ENCODE peak calls at places on chromosome 21, in ten cellular contexts. O, W, Q, J, P, K, M, S, A and R are unnamed samples.

GRCh38 chr21:32994305-32994704 is 31.4 kb upstream of the OLIG2 start:
- DNase-seq in S (no peak), A (peak; percentile 40), O (no peak), P (peak; percentile 12), J (no peak), M (no peak), K (peak; percentile 56), Q (no peak), W (no peak), R (peak; percentile 21)

GRCh38 chr21:17818158-17819113 is 720 bp downstream of the C21orf91 start:
- DNase-seq in J (peak; percentile 53), P (peak; percentile 65), K (peak; percentile 29), A (peak; percentile 71), M (peak; percentile 72), W (no peak), O (peak; percentile 11), S (peak; percentile 48), Q (peak; percentile 86), R (peak; percentile 46)

GRCh38 chr21:39863111-39863510 is 4.1 kb upstream of the PCP4 start:
- DNase-seq in J (no peak), M (no peak), K (no peak), O (no peak), P (no peak), Q (no peak), S (no peak), A (no peak), W (no peak), R (peak; percentile 7)

GRCh38 chr21:26761174-26761915 is 83.9 kb downstream of the ADAMTS1 start:
- DNase-seq in Q (no peak), S (no peak), O (no peak), P (no peak), M (no peak), K (no peak), W (no peak), J (no peak), A (no peak), R (no peak)

GRCh38 chr21:16418211-16418610 is 688.4 kb downstream of the USP25 start:
- DNase-seq in W (no peak), P (no peak), M (no peak), J (no peak), Q (no peak), S (no peak), O (no peak), A (peak; percentile 70), K (no peak), R (no peak)

GRCh38 chr21:43881283-43881682 is 16.3 kb downstream of the AGPAT3 start:
- DNase-seq in J (no peak), Q (no peak), K (no peak), O (no peak), S (no peak), W (no peak), M (no peak), P (no peak), A (no peak), R (no peak)

GRCh38 chr21:26849428-26850115 is 4.4 kb upstream of the ADAMTS1 start:
- DNase-seq in W (no peak), M (no peak), P (peak; percentile 39), S (no peak), A (peak; percentile 68), O (no peak), K (peak; percentile 63), J (no peak), Q (no peak), R (peak; percentile 72)

GRCh38 chr21:44800971-44801467 is 601 bp downstream of the UBE2G2 start:
- DNase-seq in K (no peak), W (no peak), S (no peak), Q (no peak), O (no peak), P (peak; percentile 47), A (peak; percentile 88), M (no peak), J (no peak), R (no peak)

GRCh38 chr21:43871487-43871886 is 6.5 kb downstream of the AGPAT3 start:
- DNase-seq in A (no peak), J (no peak), W (no peak), M (no peak), O (no peak), Q (no peak), K (no peak), S (no peak), P (no peak), R (no peak)